ENCODE peak calls at places on chromosome 11, in seven cellular contexts. One of them, this sample, is unnamed.

GRCh38 chr11:67303989-67304411 is 670 bp downstream of the SSH3 start:
- DNase-seq in left ventricle myocardium inferior: no peak
- DNase-seq in pancreas: peak; percentile 83
- DNase-seq in suprapubic skin: peak; percentile 73
- DNase-seq in upper lobe of right lung: peak; percentile 79
- DNase-seq in AG04450: no peak
- DNase-seq in OCI-LY7: no peak
- DNase-seq in this sample: peak; percentile 49

GRCh38 chr11:132114185-132114584 is 743.8 kb downstream of the NTM start:
- DNase-seq in pancreas: no peak
- DNase-seq in upper lobe of right lung: no peak
- DNase-seq in AG04450: no peak
- DNase-seq in suprapubic skin: no peak
- DNase-seq in OCI-LY7: no peak
- DNase-seq in left ventricle myocardium inferior: no peak
- DNase-seq in this sample: peak; percentile 72

GRCh38 chr11:455566-456147 is 5.6 kb downstream of the PTDSS2 start:
- DNase-seq in pancreas: no peak
- DNase-seq in left ventricle myocardium inferior: peak; percentile 41
- DNase-seq in AG04450: no peak
- DNase-seq in OCI-LY7: no peak
- DNase-seq in upper lobe of right lung: no peak
- DNase-seq in suprapubic skin: no peak
- DNase-seq in this sample: no peak

GRCh38 chr11:46026616-46027293 is 94.5 kb downstream of the PHF21A start:
- DNase-seq in left ventricle myocardium inferior: no peak
- DNase-seq in suprapubic skin: no peak
- DNase-seq in pancreas: no peak
- DNase-seq in AG04450: no peak
- DNase-seq in OCI-LY7: no peak
- DNase-seq in upper lobe of right lung: no peak
- DNase-seq in this sample: no peak

GRCh38 chr11:297666-298405 is 1.5 kb downstream of the IFITM5 start:
- DNase-seq in OCI-LY7: no peak
- DNase-seq in left ventricle myocardium inferior: peak; percentile 46
- DNase-seq in pancreas: peak; percentile 73
- DNase-seq in AG04450: no peak
- DNase-seq in upper lobe of right lung: peak; percentile 63
- DNase-seq in suprapubic skin: peak; percentile 80
- DNase-seq in this sample: no peak

GRCh38 chr11:88583232-88583631 is 245.7 kb upstream of the CTSC start:
- DNase-seq in OCI-LY7: no peak
- DNase-seq in AG04450: no peak
- DNase-seq in upper lobe of right lung: no peak
- DNase-seq in pancreas: no peak
- DNase-seq in suprapubic skin: no peak
- DNase-seq in left ventricle myocardium inferior: no peak
- DNase-seq in this sample: no peak

GRCh38 chr11:32440372-32440888 is 5.1 kb upstream of the WT1 start:
- DNase-seq in suprapubic skin: no peak
- DNase-seq in upper lobe of right lung: no peak
- DNase-seq in AG04450: no peak
- DNase-seq in left ventricle myocardium inferior: no peak
- DNase-seq in pancreas: no peak
- DNase-seq in OCI-LY7: no peak
- DNase-seq in this sample: no peak

GRCh38 chr11:58813693-58814092 is 30.8 kb downstream of the GLYATL2 start:
- DNase-seq in pancreas: no peak
- DNase-seq in left ventricle myocardium inferior: no peak
- DNase-seq in suprapubic skin: no peak
- DNase-seq in AG04450: no peak
- DNase-seq in upper lobe of right lung: no peak
- DNase-seq in OCI-LY7: peak; percentile 24
- DNase-seq in this sample: no peak

GRCh38 chr11:65833297-65834030 is at the start of gene SNX32:
- DNase-seq in suprapubic skin: peak; percentile 98
- DNase-seq in OCI-LY7: no peak
- DNase-seq in pancreas: peak; percentile 98
- DNase-seq in AG04450: peak; percentile 78
- DNase-seq in upper lobe of right lung: peak; percentile 97
- DNase-seq in left ventricle myocardium inferior: peak; percentile 97
- DNase-seq in this sample: peak; percentile 96

GRCh38 chr11:48081151-48082010 is 101.0 kb downstream of the PTPRJ start:
- DNase-seq in AG04450: no peak
- DNase-seq in suprapubic skin: peak; percentile 84
- DNase-seq in pancreas: no peak
- DNase-seq in OCI-LY7: peak; percentile 75
- DNase-seq in upper lobe of right lung: no peak
- DNase-seq in left ventricle myocardium inferior: peak; percentile 77
- DNase-seq in this sample: no peak

GRCh38 chr11:65500262-65501004 is 1.6 kb downstream of the MALAT1 start:
- DNase-seq in suprapubic skin: no peak
- DNase-seq in upper lobe of right lung: peak; percentile 70
- DNase-seq in pancreas: peak; percentile 73
- DNase-seq in OCI-LY7: peak; percentile 58
- DNase-seq in left ventricle myocardium inferior: no peak
- DNase-seq in AG04450: no peak
- DNase-seq in this sample: no peak

GRCh38 chr11:21931436-21932101 is 261.3 kb upstream of the ANO5 start:
- DNase-seq in AG04450: no peak
- DNase-seq in suprapubic skin: no peak
- DNase-seq in left ventricle myocardium inferior: no peak
- DNase-seq in pancreas: no peak
- DNase-seq in OCI-LY7: no peak
- DNase-seq in upper lobe of right lung: no peak
- DNase-seq in this sample: no peak

DNA sequence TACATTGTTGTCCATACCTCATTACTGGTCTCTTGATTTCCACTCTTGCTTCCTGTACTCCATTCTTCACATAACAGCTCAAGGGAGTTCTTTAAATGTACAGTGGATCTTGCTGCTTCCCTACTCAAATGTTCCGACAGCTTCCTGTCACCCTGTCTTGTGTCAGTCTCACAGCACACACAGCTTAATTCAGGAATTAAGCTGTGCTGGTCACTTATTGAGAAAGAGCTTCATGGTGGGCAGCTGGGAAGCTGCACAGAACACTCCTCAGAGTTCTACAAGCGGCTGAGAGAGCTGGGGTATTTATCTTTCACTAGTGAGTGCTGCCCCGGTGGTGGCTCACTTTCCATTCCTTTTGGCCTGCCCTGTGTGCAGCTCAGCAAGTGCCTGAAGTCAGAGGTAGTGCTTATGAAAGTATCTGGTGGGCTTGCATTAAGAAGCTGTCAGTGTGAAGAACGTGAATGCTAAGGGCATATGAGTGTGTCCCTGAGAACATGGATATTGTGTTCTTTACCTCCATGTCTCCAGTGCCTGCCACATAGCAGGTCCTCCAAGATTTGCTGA is 48.7 kb downstream of the KCNQ1OT1 start:
- DNase-seq in upper lobe of right lung: no peak
- DNase-seq in OCI-LY7: no peak
- DNase-seq in pancreas: no peak
- DNase-seq in suprapubic skin: no peak
- DNase-seq in left ventricle myocardium inferior: no peak
- DNase-seq in AG04450: no peak
- DNase-seq in this sample: no peak
- H3K9me3 ChIP-seq in upper lobe of right lung: peaks cover 19% of the 10 kb centered on the region
- H3K9me3 ChIP-seq in OCI-LY7: peaks cover 30% of the 10 kb centered on the region
- H3K9me3 ChIP-seq in pancreas: no peaks in the 10 kb centered on the region
- H3K9me3 ChIP-seq in suprapubic skin: peaks cover 18% of the 10 kb centered on the region
- H3K9me3 ChIP-seq in left ventricle myocardium inferior: peaks cover 100% of the 10 kb centered on the region
- H3K9me3 ChIP-seq in AG04450: peaks cover 57% of the 10 kb centered on the region
- H3K9me3 ChIP-seq in this sample: no peaks in the 10 kb centered on the region

DNA sequence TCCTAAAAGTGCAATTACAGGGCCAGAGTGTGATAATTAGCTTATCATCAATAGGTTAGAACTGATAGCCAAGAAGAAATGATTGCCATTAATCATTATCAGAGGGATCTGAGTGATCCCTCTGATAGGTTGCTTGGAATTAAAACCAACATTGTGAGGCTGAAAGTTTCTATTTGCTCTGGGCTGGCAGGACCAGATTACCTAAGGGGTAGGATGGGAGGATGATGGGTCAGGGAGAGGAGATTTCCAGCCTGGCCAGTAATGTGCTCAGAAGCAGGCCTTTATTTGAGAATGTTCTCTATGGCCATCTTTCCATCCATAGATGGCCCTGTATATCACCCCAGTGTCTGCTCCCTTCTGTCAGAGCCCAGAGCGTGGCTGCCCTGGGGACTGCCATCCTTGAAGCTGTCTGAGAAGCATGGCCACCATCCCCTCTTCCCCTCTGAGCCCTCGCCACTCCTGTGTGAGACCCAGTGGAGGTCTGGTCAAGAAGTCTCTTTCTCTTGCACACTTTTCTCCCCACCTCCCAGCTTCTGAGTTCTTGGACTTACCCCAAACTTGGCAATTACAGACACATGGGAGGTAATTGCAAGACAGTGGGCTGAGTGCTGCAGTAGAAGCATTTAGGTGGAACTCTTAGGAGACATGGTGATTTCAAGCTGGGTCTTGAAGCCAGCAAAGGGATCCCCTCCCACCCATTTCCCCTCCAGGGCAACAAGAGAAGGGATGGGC is 11.7 kb downstream of the PARVA start:
- DNase-seq in OCI-LY7: no peak
- DNase-seq in suprapubic skin: no peak
- DNase-seq in left ventricle myocardium inferior: no peak
- DNase-seq in AG04450: no peak
- DNase-seq in upper lobe of right lung: no peak
- DNase-seq in pancreas: no peak
- DNase-seq in this sample: no peak
- H3K27ac ChIP-seq in OCI-LY7: no peak overlapping the region
- H3K27ac ChIP-seq in suprapubic skin: no peak overlapping the region
- H3K27ac ChIP-seq in left ventricle myocardium inferior: peak overlapping the region; percentile 51
- H3K27ac ChIP-seq in AG04450: no peak overlapping the region
- H3K27ac ChIP-seq in upper lobe of right lung: no peak overlapping the region
- H3K27ac ChIP-seq in pancreas: no peak overlapping the region
- H3K27ac ChIP-seq in this sample: no peak overlapping the region

GRCh38 chr11:127624455-127624854 is 623.9 kb upstream of the KIRREL3 start:
- DNase-seq in suprapubic skin: no peak
- DNase-seq in upper lobe of right lung: no peak
- DNase-seq in left ventricle myocardium inferior: peak; percentile 17
- DNase-seq in OCI-LY7: no peak
- DNase-seq in pancreas: no peak
- DNase-seq in AG04450: no peak
- DNase-seq in this sample: peak; percentile 15

GRCh38 chr11:127616171-127616570 is 615.6 kb upstream of the KIRREL3 start:
- DNase-seq in OCI-LY7: no peak
- DNase-seq in pancreas: no peak
- DNase-seq in upper lobe of right lung: no peak
- DNase-seq in suprapubic skin: no peak
- DNase-seq in left ventricle myocardium inferior: no peak
- DNase-seq in AG04450: no peak
- DNase-seq in this sample: no peak

GRCh38 chr11:127618721-127619120 is 618.2 kb upstream of the KIRREL3 start:
- DNase-seq in upper lobe of right lung: no peak
- DNase-seq in suprapubic skin: no peak
- DNase-seq in pancreas: no peak
- DNase-seq in AG04450: no peak
- DNase-seq in OCI-LY7: no peak
- DNase-seq in left ventricle myocardium inferior: no peak
- DNase-seq in this sample: no peak

GRCh38 chr11:127619946-127620345 is 619.4 kb upstream of the KIRREL3 start:
- DNase-seq in AG04450: no peak
- DNase-seq in pancreas: no peak
- DNase-seq in left ventricle myocardium inferior: no peak
- DNase-seq in upper lobe of right lung: no peak
- DNase-seq in suprapubic skin: no peak
- DNase-seq in OCI-LY7: no peak
- DNase-seq in this sample: no peak

GRCh38 chr11:127620660-127621059 is 620.1 kb upstream of the KIRREL3 start:
- DNase-seq in left ventricle myocardium inferior: no peak
- DNase-seq in suprapubic skin: no peak
- DNase-seq in AG04450: no peak
- DNase-seq in OCI-LY7: no peak
- DNase-seq in upper lobe of right lung: no peak
- DNase-seq in pancreas: no peak
- DNase-seq in this sample: no peak
- H3K9me3 ChIP-seq in left ventricle myocardium inferior: no peaks in the 10 kb centered on the region
- H3K9me3 ChIP-seq in suprapubic skin: no peaks in the 10 kb centered on the region
- H3K9me3 ChIP-seq in AG04450: no peaks in the 10 kb centered on the region
- H3K9me3 ChIP-seq in OCI-LY7: no peaks in the 10 kb centered on the region
- H3K9me3 ChIP-seq in upper lobe of right lung: no peaks in the 10 kb centered on the region
- H3K9me3 ChIP-seq in pancreas: no peaks in the 10 kb centered on the region
- H3K9me3 ChIP-seq in this sample: no peaks in the 10 kb centered on the region

DNA sequence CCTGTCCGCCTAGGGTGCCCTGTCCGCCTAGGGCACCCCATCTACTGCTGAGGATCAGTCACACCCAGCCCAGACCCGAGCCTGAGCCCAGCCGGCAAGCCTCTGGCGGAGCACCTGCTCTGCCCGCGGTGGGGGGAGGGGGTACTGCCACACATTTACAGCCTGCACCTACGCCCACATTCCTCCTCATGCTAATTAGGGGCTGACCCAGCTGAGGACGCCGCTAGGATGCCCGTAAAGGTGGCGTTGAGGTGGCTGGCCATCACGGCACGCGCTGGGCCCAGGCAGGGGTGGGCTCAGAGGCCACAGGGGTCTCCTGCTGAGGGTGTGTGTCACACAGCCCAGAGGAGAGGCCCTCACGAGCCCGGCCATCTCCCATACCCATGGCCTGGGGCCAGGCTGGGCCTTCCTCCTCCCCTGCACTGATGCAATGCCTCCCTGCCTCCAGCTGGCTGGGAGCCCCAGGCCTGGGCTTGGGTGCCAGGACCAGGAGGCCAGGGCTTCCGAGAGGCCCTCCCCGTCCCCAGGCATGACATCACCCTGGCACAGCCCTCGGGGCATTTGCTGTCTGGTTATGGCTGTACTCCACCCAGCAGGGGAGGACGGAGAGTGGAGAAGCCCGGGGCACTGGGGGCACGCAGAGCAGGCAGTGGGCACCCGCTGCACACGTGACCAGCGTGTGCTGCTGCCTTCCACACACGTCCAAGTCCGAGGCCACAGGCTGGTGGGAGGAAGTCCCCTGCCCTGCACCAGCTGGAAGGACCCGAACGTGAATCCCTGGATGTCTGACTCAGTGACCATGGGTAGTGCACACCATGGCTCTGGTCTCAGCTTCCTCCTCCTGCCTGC is 12.7 kb downstream of the DUSP8 start:
- DNase-seq in suprapubic skin: peak; percentile 92
- DNase-seq in OCI-LY7: no peak
- DNase-seq in pancreas: peak; percentile 99
- DNase-seq in AG04450: no peak
- DNase-seq in left ventricle myocardium inferior: peak; percentile 89
- DNase-seq in upper lobe of right lung: peak; percentile 96
- DNase-seq in this sample: peak; percentile 83
- H3K27ac ChIP-seq in suprapubic skin: peak overlapping the region; percentile 72
- H3K27ac ChIP-seq in OCI-LY7: no peak overlapping the region
- H3K27ac ChIP-seq in pancreas: peak overlapping the region; percentile 90
- H3K27ac ChIP-seq in AG04450: peak overlapping the region; percentile 85
- H3K27ac ChIP-seq in left ventricle myocardium inferior: peak overlapping the region; percentile 90
- H3K27ac ChIP-seq in upper lobe of right lung: peak overlapping the region; percentile 78
- H3K27ac ChIP-seq in this sample: no peak overlapping the region